ENCODE peak calls at places on chromosomes 5 and 9, in four cellular contexts. One of them, this sample, is unnamed.

GRCh38 chr9:74379718-74380117 is 117.4 kb upstream of the RORB start:
- DNase-seq in fibroblast of lung: no peak
- DNase-seq in PC-3: peak; percentile 46
- DNase-seq in endodermal cell: peak; percentile 85
- DNase-seq in this sample: no peak

GRCh38 chr5:82422751-82423181 is 144.6 kb upstream of the RPS23 start:
- DNase-seq in endodermal cell: no peak
- DNase-seq in PC-3: no peak
- DNase-seq in fibroblast of lung: peak; percentile 43
- DNase-seq in this sample: no peak

GRCh38 chr9:115213777-115214428 is 95.9 kb upstream of the TNC start:
- DNase-seq in fibroblast of lung: peak; percentile 72
- DNase-seq in PC-3: peak; percentile 43
- DNase-seq in endodermal cell: no peak
- DNase-seq in this sample: no peak

GRCh38 chr5:79888643-79889042 is 102.4 kb downstream of the MTX3 start:
- DNase-seq in fibroblast of lung: no peak
- DNase-seq in endodermal cell: no peak
- DNase-seq in PC-3: no peak
- DNase-seq in this sample: no peak

GRCh38 chr9:33785914-33786313 is 9.4 kb upstream of the PRSS3 start:
- DNase-seq in fibroblast of lung: no peak
- DNase-seq in PC-3: no peak
- DNase-seq in endodermal cell: no peak
- DNase-seq in this sample: no peak

GRCh38 chr9:120841930-120842684 is 615 bp downstream of the PSMD5 start:
- DNase-seq in PC-3: peak; percentile 6
- DNase-seq in fibroblast of lung: peak; percentile 3
- DNase-seq in endodermal cell: no peak
- DNase-seq in this sample: no peak

GRCh38 chr5:75320341-75320740 is 16.7 kb upstream of the HMGCR start:
- DNase-seq in endodermal cell: no peak
- DNase-seq in PC-3: no peak
- DNase-seq in fibroblast of lung: no peak
- DNase-seq in this sample: no peak

GRCh38 chr5:71938886-71939285 is 168.4 kb upstream of the MAP1B start:
- DNase-seq in fibroblast of lung: no peak
- DNase-seq in PC-3: peak; percentile 75
- DNase-seq in endodermal cell: peak; percentile 87
- DNase-seq in this sample: no peak

GRCh38 chr5:80204808-80205614 is 50.8 kb downstream of the SERINC5 start:
- DNase-seq in fibroblast of lung: no peak
- DNase-seq in endodermal cell: peak; percentile 81
- DNase-seq in PC-3: no peak
- DNase-seq in this sample: no peak

GRCh38 chr5:73640861-73641320 is 14.9 kb downstream of the ARHGEF28 start:
- DNase-seq in fibroblast of lung: peak; percentile 52
- DNase-seq in PC-3: no peak
- DNase-seq in endodermal cell: no peak
- DNase-seq in this sample: no peak

GRCh38 chr5:131417240-131417869 is 153.5 kb downstream of the CDC42SE2 start:
- DNase-seq in fibroblast of lung: peak; percentile 80
- DNase-seq in PC-3: peak; percentile 73
- DNase-seq in endodermal cell: peak; percentile 91
- DNase-seq in this sample: peak; percentile 81

DNA sequence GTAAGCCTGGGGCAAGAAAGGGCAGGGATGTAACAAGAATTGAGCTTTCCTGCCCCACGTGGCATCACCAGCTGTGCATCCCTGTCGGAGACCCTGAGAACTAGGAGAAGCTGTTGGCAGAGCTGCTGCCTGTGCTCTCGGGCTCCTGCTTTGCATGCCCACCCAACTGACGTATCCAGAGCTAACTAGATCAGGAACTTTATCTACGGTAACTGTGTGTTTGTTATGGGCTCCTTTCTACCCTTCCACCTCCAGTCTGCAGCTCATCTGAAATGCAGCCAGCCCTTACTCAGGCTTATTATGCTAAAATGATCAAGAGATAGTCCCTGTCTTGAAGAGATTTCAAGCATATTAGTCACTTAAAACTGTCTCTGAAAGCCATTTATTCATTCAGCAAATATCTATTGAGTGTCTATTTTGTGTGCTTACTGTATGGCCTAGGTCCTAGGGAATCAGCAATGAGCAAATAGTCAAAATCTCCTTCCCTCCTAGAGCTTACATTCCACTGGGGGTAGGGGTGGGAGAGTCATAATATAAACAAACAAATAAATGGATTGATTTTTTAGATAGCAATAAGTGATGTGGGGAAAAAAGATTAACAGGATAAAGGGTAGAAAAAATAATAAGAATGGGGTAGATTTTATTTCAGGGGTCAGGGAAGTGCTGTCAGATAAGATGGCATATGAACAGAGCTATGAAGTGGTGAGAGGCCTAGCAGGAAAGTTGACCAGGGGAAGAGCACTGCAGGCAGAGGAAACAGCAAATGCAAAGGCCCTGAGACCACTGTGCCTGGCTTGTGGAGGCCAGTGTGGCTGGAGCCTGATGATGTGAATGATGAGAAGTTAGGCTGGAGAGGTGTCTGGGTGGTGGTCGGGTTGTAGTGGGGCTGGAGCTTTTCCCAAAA is 118.2 kb downstream of the GALNT10 start:
- DNase-seq in PC-3: peak; percentile 81
- DNase-seq in endodermal cell: no peak
- DNase-seq in fibroblast of lung: peak; percentile 13
- DNase-seq in this sample: no peak
- H3K9ac ChIP-seq in PC-3: no peak overlapping the region
- H3K9ac ChIP-seq in endodermal cell: no peak overlapping the region
- H3K9ac ChIP-seq in fibroblast of lung: no peak overlapping the region
- H3K9ac ChIP-seq in this sample: no peak overlapping the region

GRCh38 chr5:172854958-172855357 is 20.9 kb downstream of the ERGIC1 start:
- DNase-seq in PC-3: no peak
- DNase-seq in fibroblast of lung: no peak
- DNase-seq in endodermal cell: no peak
- DNase-seq in this sample: peak; percentile 88
- H3K9ac ChIP-seq in PC-3: no peak overlapping the region
- H3K9ac ChIP-seq in fibroblast of lung: peak overlapping the region; percentile 18
- H3K9ac ChIP-seq in endodermal cell: no peak overlapping the region
- H3K9ac ChIP-seq in this sample: no peak overlapping the region

GRCh38 chr5:174327896-174328295 is 282.4 kb downstream of the NSG2 start:
- DNase-seq in PC-3: no peak
- DNase-seq in endodermal cell: no peak
- DNase-seq in fibroblast of lung: no peak
- DNase-seq in this sample: no peak
- H3K9ac ChIP-seq in PC-3: no peak overlapping the region
- H3K9ac ChIP-seq in endodermal cell: no peak overlapping the region
- H3K9ac ChIP-seq in fibroblast of lung: no peak overlapping the region
- H3K9ac ChIP-seq in this sample: no peak overlapping the region

GRCh38 chr9:130030821-130031481 is 12.0 kb downstream of the FNBP1 start:
- DNase-seq in fibroblast of lung: no peak
- DNase-seq in PC-3: no peak
- DNase-seq in endodermal cell: no peak
- DNase-seq in this sample: no peak
- H3K9ac ChIP-seq in fibroblast of lung: no peak overlapping the region
- H3K9ac ChIP-seq in PC-3: no peak overlapping the region
- H3K9ac ChIP-seq in endodermal cell: no peak overlapping the region
- H3K9ac ChIP-seq in this sample: no peak overlapping the region

GRCh38 chr9:37507586-37508134 is 21.9 kb downstream of the POLR1E start:
- DNase-seq in PC-3: no peak
- DNase-seq in fibroblast of lung: no peak
- DNase-seq in endodermal cell: no peak
- DNase-seq in this sample: peak; percentile 26
- H3K9ac ChIP-seq in PC-3: no peak overlapping the region
- H3K9ac ChIP-seq in fibroblast of lung: no peak overlapping the region
- H3K9ac ChIP-seq in endodermal cell: no peak overlapping the region
- H3K9ac ChIP-seq in this sample: no peak overlapping the region

DNA sequence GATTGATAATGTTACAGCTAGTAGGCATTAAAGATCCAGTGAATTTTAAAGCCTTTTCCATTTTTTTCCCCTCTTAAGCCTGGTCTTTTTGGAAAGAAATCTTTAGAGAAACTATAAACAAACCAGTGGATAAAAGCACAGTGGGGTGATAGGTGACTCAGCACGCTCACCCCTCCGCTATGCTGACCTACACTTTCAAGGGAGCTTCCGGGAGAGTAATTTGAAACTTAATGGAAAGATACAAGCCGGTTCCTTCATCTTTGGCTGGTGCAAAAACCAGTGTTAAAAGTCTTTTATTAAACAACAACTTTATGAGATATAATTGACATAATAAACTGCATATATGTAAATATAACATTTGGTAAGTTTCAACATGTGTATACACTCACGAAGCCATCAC is 27.0 kb upstream of the ALDOB start:
- DNase-seq in endodermal cell: peak; percentile 67
- DNase-seq in PC-3: no peak
- DNase-seq in fibroblast of lung: peak; percentile 74
- DNase-seq in this sample: no peak
- H3K9ac ChIP-seq in endodermal cell: no peak overlapping the region
- H3K9ac ChIP-seq in PC-3: no peak overlapping the region
- H3K9ac ChIP-seq in fibroblast of lung: no peak overlapping the region
- H3K9ac ChIP-seq in this sample: no peak overlapping the region

GRCh38 chr9:24500761-24501160 is 44.9 kb downstream of the IZUMO3 start:
- DNase-seq in PC-3: no peak
- DNase-seq in fibroblast of lung: no peak
- DNase-seq in endodermal cell: no peak
- DNase-seq in this sample: no peak
- H3K9ac ChIP-seq in PC-3: no peak overlapping the region
- H3K9ac ChIP-seq in fibroblast of lung: no peak overlapping the region
- H3K9ac ChIP-seq in endodermal cell: no peak overlapping the region
- H3K9ac ChIP-seq in this sample: no peak overlapping the region

DNA sequence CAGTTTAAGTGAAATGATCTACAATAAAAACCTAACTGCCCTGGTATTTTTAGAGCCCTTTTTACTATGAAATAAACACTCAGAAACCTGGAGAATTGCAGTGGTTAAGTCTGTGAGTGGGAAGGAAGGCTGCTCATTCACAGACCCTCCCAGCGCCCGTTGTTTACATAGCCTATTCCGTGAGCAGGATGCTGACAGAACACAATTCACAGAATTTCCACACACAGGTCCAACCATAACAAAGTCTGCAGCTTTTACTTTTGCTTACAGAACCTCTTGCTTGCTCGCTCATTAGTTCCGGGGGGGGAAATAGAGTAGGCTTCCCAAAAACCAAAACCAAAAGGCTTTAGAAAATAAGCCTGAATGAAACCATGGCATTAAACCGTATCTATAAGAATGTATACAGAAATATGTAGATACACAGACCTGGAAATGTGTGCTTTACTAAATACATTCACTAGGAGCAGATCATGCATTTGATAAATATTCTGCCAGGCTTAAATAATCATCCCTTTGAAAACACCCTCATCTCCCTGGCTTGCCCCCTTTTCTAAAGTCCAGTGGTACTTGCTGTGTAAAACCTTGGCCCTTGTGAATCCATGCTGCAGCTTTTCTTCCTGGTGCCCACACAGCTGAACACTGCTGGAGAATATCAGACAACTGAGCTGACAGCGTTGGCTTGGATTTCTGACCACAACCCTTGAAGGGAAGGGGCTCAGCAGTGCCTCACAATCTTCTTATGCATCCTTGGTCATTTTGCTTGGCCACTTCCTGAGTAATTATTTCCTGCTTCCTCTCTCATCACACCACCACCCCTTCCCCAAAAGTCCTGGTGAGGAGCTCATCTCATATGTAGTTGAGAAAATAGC is 128.0 kb downstream of the FANCC start:
- DNase-seq in endodermal cell: no peak
- DNase-seq in fibroblast of lung: peak; percentile 88
- DNase-seq in PC-3: no peak
- DNase-seq in this sample: no peak
- H3K9ac ChIP-seq in endodermal cell: no peak overlapping the region
- H3K9ac ChIP-seq in fibroblast of lung: no peak overlapping the region
- H3K9ac ChIP-seq in PC-3: no peak overlapping the region
- H3K9ac ChIP-seq in this sample: no peak overlapping the region

GRCh38 chr5:126384985-126385384 is 38.2 kb upstream of the GRAMD2B start:
- DNase-seq in PC-3: peak; percentile 85
- DNase-seq in endodermal cell: no peak
- DNase-seq in fibroblast of lung: peak; percentile 77
- DNase-seq in this sample: no peak

GRCh38 chr5:126383246-126383645 is 40.0 kb upstream of the GRAMD2B start:
- DNase-seq in endodermal cell: no peak
- DNase-seq in fibroblast of lung: peak; percentile 27
- DNase-seq in PC-3: peak; percentile 81
- DNase-seq in this sample: no peak

GRCh38 chr5:126383755-126384154 is 39.5 kb upstream of the GRAMD2B start:
- DNase-seq in endodermal cell: no peak
- DNase-seq in fibroblast of lung: no peak
- DNase-seq in PC-3: peak; percentile 20
- DNase-seq in this sample: no peak

GRCh38 chr5:126386146-126386545 is 37.1 kb upstream of the GRAMD2B start:
- DNase-seq in PC-3: no peak
- DNase-seq in fibroblast of lung: no peak
- DNase-seq in endodermal cell: no peak
- DNase-seq in this sample: no peak

DNA sequence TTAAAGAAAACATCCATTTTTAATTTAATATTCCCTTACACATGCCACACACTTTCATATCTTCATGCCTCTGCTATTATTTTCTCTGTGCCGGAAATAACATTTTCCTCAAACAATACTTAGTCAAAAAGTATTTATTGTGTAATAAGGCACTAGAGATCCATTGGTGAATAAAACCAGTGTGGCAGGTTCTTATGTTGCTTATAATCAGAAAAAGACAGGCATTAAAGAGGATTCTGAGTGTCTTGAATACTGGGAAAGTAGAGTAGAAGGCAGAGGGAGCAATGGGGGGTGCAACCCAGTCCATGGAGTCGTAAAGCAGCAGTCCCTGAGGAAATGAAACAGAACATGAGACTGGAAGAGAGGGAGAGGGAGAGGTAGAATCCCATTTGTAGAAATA is 37.7 kb upstream of the GRAMD2B start:
- DNase-seq in fibroblast of lung: no peak
- DNase-seq in PC-3: peak; percentile 67
- DNase-seq in endodermal cell: no peak
- DNase-seq in this sample: no peak
- H3K9ac ChIP-seq in fibroblast of lung: no peak overlapping the region
- H3K9ac ChIP-seq in PC-3: peak overlapping the region; percentile 41
- H3K9ac ChIP-seq in endodermal cell: no peak overlapping the region
- H3K9ac ChIP-seq in this sample: no peak overlapping the region

This sample was measured in kidney.